ENCODE peak calls at places on chromosome 13, in five cellular contexts. R is GM13977; V is stimulated activated CD4-positive, alpha-beta T cell treated with anti-CD3 and anti-CD28 coated beads, TNF-alpha, amount 100 ng/mL, for 24 hours; Y is Jurkat, Clone E6-1; M is HuH-7.5. X is an unnamed sample.

GRCh38 chr13:23709521-23709920 is 139.3 kb downstream of the TNFRSF19 start:
- DNase-seq in R (no peak), V (no peak), Y (no peak), M (no peak), X (no peak)

GRCh38 chr13:69946443-69946955 is 161.1 kb upstream of the ATXN8OS start:
- DNase-seq in R (no peak), V (no peak), Y (no peak), M (no peak), X (no peak)

GRCh38 chr13:75762066-75762937 is 126.2 kb downstream of the LMO7 start:
- DNase-seq in R (peak; percentile 30), V (peak; percentile 8), Y (no peak), M (no peak), X (no peak)

GRCh38 chr13:85194482-85194881 is 604.7 kb downstream of the SLITRK6 start:
- DNase-seq in R (no peak), V (no peak), Y (no peak), M (no peak), X (no peak)

GRCh38 chr13:76326343-76326742 is 559.9 kb downstream of the KCTD12 start:
- DNase-seq in R (no peak), V (no peak), Y (no peak), M (no peak), X (no peak)

GRCh38 chr13:107376393-107377085 is 808.6 kb upstream of the ARGLU1 start:
- DNase-seq in R (no peak), V (no peak), Y (no peak), M (no peak), X (no peak)

GRCh38 chr13:106506286-106506685 is 29.2 kb downstream of the EFNB2 start:
- DNase-seq in R (no peak), V (no peak), Y (no peak), M (no peak), X (no peak)

GRCh38 chr13:113835461-113836274 is 28.2 kb downstream of the GAS6 start:
- DNase-seq in R (peak; percentile 47), V (no peak), Y (no peak), M (no peak), X (no peak)

GRCh38 chr13:72852207-72852606 is 70.3 kb downstream of the PIBF1 start:
- DNase-seq in R (no peak), V (no peak), Y (no peak), M (no peak), X (no peak)

GRCh38 chr13:46367622-46368327 is 19.3 kb downstream of the RUBCNL start:
- DNase-seq in R (no peak), V (no peak), Y (no peak), M (no peak), X (no peak)

GRCh38 chr13:30257433-30258099 is 49.8 kb downstream of the KATNAL1 start:
- DNase-seq in R (peak; percentile 34), V (no peak), Y (no peak), M (no peak), X (no peak)

GRCh38 chr13:95354680-95355487 is 53.6 kb upstream of the ABCC4 start:
- DNase-seq in R (no peak), V (no peak), Y (no peak), M (peak; percentile 12), X (no peak)

GRCh38 chr13:48682452-48682851 is 28.7 kb downstream of the CYSLTR2 start:
- DNase-seq in R (no peak), V (no peak), Y (no peak), M (no peak), X (no peak)